ENCODE peak calls at places on chromosomes 16 and 17, in five cellular contexts. One of them, this sample, is unnamed.

GRCh38 chr17:11909348-11909747 is 87.9 kb downstream of the ZNF18 start:
- DNase-seq in HEK293T: no peak
- DNase-seq in left colon: no peak
- DNase-seq in EL: no peak
- DNase-seq in activated CD4-positive, alpha-beta T cell treated with anti-CD3 and anti-CD28 coated beads for 48 hours: no peak
- DNase-seq in this sample: no peak

GRCh38 chr16:81729451-81729850 is 49.6 kb upstream of the PLCG2 start:
- DNase-seq in HEK293T: peak; percentile 54
- DNase-seq in left colon: no peak
- DNase-seq in EL: no peak
- DNase-seq in activated CD4-positive, alpha-beta T cell treated with anti-CD3 and anti-CD28 coated beads for 48 hours: peak; percentile 34
- DNase-seq in this sample: no peak

GRCh38 chr16:67063008-67063407 is 34.1 kb downstream of the CBFB start:
- DNase-seq in HEK293T: no peak
- DNase-seq in left colon: no peak
- DNase-seq in EL: no peak
- DNase-seq in activated CD4-positive, alpha-beta T cell treated with anti-CD3 and anti-CD28 coated beads for 48 hours: no peak
- DNase-seq in this sample: no peak

GRCh38 chr16:6265956-6266355 is 1066.7 kb upstream of the RBFOX1 start:
- DNase-seq in HEK293T: no peak
- DNase-seq in left colon: no peak
- DNase-seq in EL: no peak
- DNase-seq in activated CD4-positive, alpha-beta T cell treated with anti-CD3 and anti-CD28 coated beads for 48 hours: no peak
- DNase-seq in this sample: no peak

GRCh38 chr17:17391575-17392370 is 85.0 kb upstream of the MED9 start:
- DNase-seq in HEK293T: no peak
- DNase-seq in left colon: no peak
- DNase-seq in EL: no peak
- DNase-seq in activated CD4-positive, alpha-beta T cell treated with anti-CD3 and anti-CD28 coated beads for 48 hours: peak; percentile 77
- DNase-seq in this sample: peak; percentile 13

GRCh38 chr16:10665166-10665565 is 29.6 kb downstream of the TEKT5 start:
- DNase-seq in HEK293T: no peak
- DNase-seq in left colon: no peak
- DNase-seq in EL: no peak
- DNase-seq in activated CD4-positive, alpha-beta T cell treated with anti-CD3 and anti-CD28 coated beads for 48 hours: no peak
- DNase-seq in this sample: no peak

GRCh38 chr17:67165201-67165600 is 79.8 kb downstream of the HELZ start:
- DNase-seq in HEK293T: no peak
- DNase-seq in left colon: no peak
- DNase-seq in EL: no peak
- DNase-seq in activated CD4-positive, alpha-beta T cell treated with anti-CD3 and anti-CD28 coated beads for 48 hours: no peak
- DNase-seq in this sample: no peak

GRCh38 chr16:17749706-17750105 is 278.9 kb upstream of the XYLT1 start:
- DNase-seq in HEK293T: no peak
- DNase-seq in left colon: no peak
- DNase-seq in EL: no peak
- DNase-seq in activated CD4-positive, alpha-beta T cell treated with anti-CD3 and anti-CD28 coated beads for 48 hours: no peak
- DNase-seq in this sample: no peak

GRCh38 chr17:57447357-57448019 is 191.2 kb downstream of the MSI2 start:
- DNase-seq in HEK293T: no peak
- DNase-seq in left colon: no peak
- DNase-seq in EL: no peak
- DNase-seq in activated CD4-positive, alpha-beta T cell treated with anti-CD3 and anti-CD28 coated beads for 48 hours: no peak
- DNase-seq in this sample: no peak

GRCh38 chr17:40452921-40453378 is 9.7 kb downstream of the IGFBP4 start:
- DNase-seq in HEK293T: no peak
- DNase-seq in left colon: no peak
- DNase-seq in EL: peak; percentile 70
- DNase-seq in activated CD4-positive, alpha-beta T cell treated with anti-CD3 and anti-CD28 coated beads for 48 hours: no peak
- DNase-seq in this sample: peak; percentile 70

GRCh38 chr16:87680272-87680644 is 78.0 kb downstream of the JPH3 start:
- DNase-seq in HEK293T: no peak
- DNase-seq in left colon: no peak
- DNase-seq in EL: no peak
- DNase-seq in activated CD4-positive, alpha-beta T cell treated with anti-CD3 and anti-CD28 coated beads for 48 hours: no peak
- DNase-seq in this sample: no peak

GRCh38 chr17:15999974-16000827 is 577 bp downstream of the TTC19 start:
- DNase-seq in HEK293T: peak; percentile 56
- DNase-seq in left colon: no peak
- DNase-seq in EL: peak; percentile 39
- DNase-seq in activated CD4-positive, alpha-beta T cell treated with anti-CD3 and anti-CD28 coated beads for 48 hours: peak; percentile 52
- DNase-seq in this sample: peak; percentile 73

GRCh38 chr16:48963901-48964615 is 317.6 kb downstream of the CBLN1 start:
- DNase-seq in HEK293T: no peak
- DNase-seq in left colon: no peak
- DNase-seq in EL: peak; percentile 92
- DNase-seq in activated CD4-positive, alpha-beta T cell treated with anti-CD3 and anti-CD28 coated beads for 48 hours: no peak
- DNase-seq in this sample: peak; percentile 69

GRCh38 chr17:66720567-66720966 is 114.3 kb upstream of the CACNG5 start:
- DNase-seq in HEK293T: no peak
- DNase-seq in left colon: no peak
- DNase-seq in EL: no peak
- DNase-seq in activated CD4-positive, alpha-beta T cell treated with anti-CD3 and anti-CD28 coated beads for 48 hours: no peak
- DNase-seq in this sample: no peak

GRCh38 chr16:519841-520687 is 7.4 kb upstream of the CAPN15 start:
- DNase-seq in HEK293T: no peak
- DNase-seq in left colon: no peak
- DNase-seq in EL: no peak
- DNase-seq in activated CD4-positive, alpha-beta T cell treated with anti-CD3 and anti-CD28 coated beads for 48 hours: no peak
- DNase-seq in this sample: no peak

GRCh38 chr17:16491703-16492612 is at the start of gene LRRC75A:
- DNase-seq in HEK293T: peak; percentile 74
- DNase-seq in left colon: no peak
- DNase-seq in EL: peak; percentile 53
- DNase-seq in activated CD4-positive, alpha-beta T cell treated with anti-CD3 and anti-CD28 coated beads for 48 hours: peak; percentile 46
- DNase-seq in this sample: peak; percentile 73

GRCh38 chr16:16045879-16046278 is 96.5 kb downstream of the ABCC1 start:
- DNase-seq in HEK293T: peak; percentile 30
- DNase-seq in left colon: no peak
- DNase-seq in EL: no peak
- DNase-seq in activated CD4-positive, alpha-beta T cell treated with anti-CD3 and anti-CD28 coated beads for 48 hours: no peak
- DNase-seq in this sample: peak; percentile 16

GRCh38 chr17:17994271-17994670 is 21.6 kb downstream of the DRC3 start:
- DNase-seq in HEK293T: no peak
- DNase-seq in left colon: no peak
- DNase-seq in EL: peak; percentile 35
- DNase-seq in activated CD4-positive, alpha-beta T cell treated with anti-CD3 and anti-CD28 coated beads for 48 hours: peak; percentile 46
- DNase-seq in this sample: peak; percentile 37

GRCh38 chr16:11835891-11836652 is 15.3 kb downstream of the RSL1D1 start:
- DNase-seq in HEK293T: no peak
- DNase-seq in left colon: no peak
- DNase-seq in EL: peak; percentile 74
- DNase-seq in activated CD4-positive, alpha-beta T cell treated with anti-CD3 and anti-CD28 coated beads for 48 hours: no peak
- DNase-seq in this sample: peak; percentile 57

GRCh38 chr17:38908676-38909181 is 16.7 kb upstream of the LASP1NB start:
- DNase-seq in HEK293T: no peak
- DNase-seq in left colon: peak; percentile 22
- DNase-seq in EL: no peak
- DNase-seq in activated CD4-positive, alpha-beta T cell treated with anti-CD3 and anti-CD28 coated beads for 48 hours: no peak
- DNase-seq in this sample: no peak

GRCh38 chr16:3087243-3087791 is 11.8 kb downstream of the ZSCAN10 start:
- DNase-seq in HEK293T: no peak
- DNase-seq in left colon: no peak
- DNase-seq in EL: no peak
- DNase-seq in activated CD4-positive, alpha-beta T cell treated with anti-CD3 and anti-CD28 coated beads for 48 hours: no peak
- DNase-seq in this sample: no peak

GRCh38 chr17:63697341-63698286 is 2.3 kb downstream of the LIMD2 start:
- DNase-seq in HEK293T: peak; percentile 68
- DNase-seq in left colon: peak; percentile 70
- DNase-seq in EL: peak; percentile 36
- DNase-seq in activated CD4-positive, alpha-beta T cell treated with anti-CD3 and anti-CD28 coated beads for 48 hours: peak; percentile 87
- DNase-seq in this sample: peak; percentile 61

GRCh38 chr17:38844261-38844757 is 9.2 kb downstream of the RPL23 start:
- DNase-seq in HEK293T: no peak
- DNase-seq in left colon: no peak
- DNase-seq in EL: no peak
- DNase-seq in activated CD4-positive, alpha-beta T cell treated with anti-CD3 and anti-CD28 coated beads for 48 hours: no peak
- DNase-seq in this sample: peak; percentile 37